ENCODE peak calls at places on chromosomes 11 and 22, in ten cellular contexts. D is effector CD4-positive, alpha-beta T cell; Q is activated CD4-positive, alpha-beta T cell treated with anti-CD3 and anti-CD28 coated beads, Interleukin-2, amount 10 ng/mL, durations not matched to agents 7 days and 5 days; E is midbrain; B is HT-29; K is mucosa of descending colon; Z is stimulated activated CD8-positive, alpha-beta memory T cell treated with anti-CD3 and anti-CD28 coated beads, Interleukin-4, amount 100 ng/mL, for 1 hour; J is H1; W is pons; A is omental fat pad. F is an unnamed sample.
A peak's percentile ranks its signal among the peaks of the same experiment; 100 is the strongest.

GRCh38 chr22:27985323-27986275 is 66.5 kb upstream of the PITPNB start:
- DNase-seq in K (no peak), J (peak; percentile 31), B (no peak), Q (no peak), D (no peak), W (no peak), Z (no peak), E (no peak), A (no peak), F (no peak)

GRCh38 chr11:126756416-126756815 is 244.2 kb downstream of the KIRREL3 start:
- DNase-seq in D (no peak), W (no peak), Q (no peak), E (no peak), B (no peak), Z (no peak), K (no peak), J (no peak), A (no peak), F (no peak)

GRCh38 chr11:40683010-40683409 is 776.4 kb downstream of the LRRC4C start:
- DNase-seq in A (no peak), D (no peak), W (no peak), B (peak; percentile 4), Q (no peak), K (no peak), Z (no peak), J (no peak), E (no peak), F (no peak)

GRCh38 chr11:76579047-76579751 is 91.3 kb downstream of the LRRC32 start:
- DNase-seq in Z (no peak), W (no peak), A (no peak), K (no peak), J (peak; percentile 72), Q (no peak), D (no peak), E (no peak), B (no peak), F (peak; percentile 48)

GRCh38 chr22:31090217-31091085 is 9.3 kb downstream of the SMTN start:
- DNase-seq in E (no peak), W (no peak), B (no peak), K (no peak), J (no peak), Z (no peak), D (no peak), Q (no peak), A (no peak), F (no peak)

GRCh38 chr22:46011627-46012181 is 34.7 kb upstream of the WNT7B start:
- DNase-seq in W (no peak), K (no peak), B (no peak), Z (no peak), J (no peak), Q (no peak), A (no peak), E (no peak), D (no peak), F (no peak)

GRCh38 chr22:45072322-45072903 is 62.6 kb upstream of the PHF21B start:
- DNase-seq in D (no peak), A (peak; percentile 43), K (no peak), J (peak; percentile 84), W (no peak), B (peak; percentile 25), Q (no peak), Z (no peak), E (no peak), F (peak; percentile 63)

GRCh38 chr11:36240746-36241295 is 48.4 kb downstream of the COMMD9 start:
- DNase-seq in Z (no peak), E (no peak), J (no peak), W (no peak), Q (no peak), K (no peak), A (no peak), D (no peak), B (no peak), F (no peak)

GRCh38 chr11:67045314-67045713 is 11.3 kb upstream of the RHOD start:
- DNase-seq in B (no peak), Q (no peak), E (no peak), K (no peak), J (no peak), A (no peak), D (no peak), W (no peak), Z (no peak), F (no peak)

GRCh38 chr11:96361778-96362177 is 18.8 kb upstream of the MAML2 start:
- DNase-seq in J (no peak), Z (no peak), B (no peak), E (no peak), Q (no peak), A (no peak), K (no peak), W (no peak), D (no peak), F (no peak)

GRCh38 chr22:23029521-23030228 is 40.6 kb upstream of the GNAZ start:
- DNase-seq in B (no peak), A (no peak), K (no peak), J (no peak), Z (no peak), W (no peak), E (no peak), Q (no peak), D (no peak), F (no peak)

GRCh38 chr11:16297332-16297731 is 59.0 kb downstream of the SOX6 start:
- DNase-seq in Z (no peak), K (no peak), D (no peak), E (no peak), W (no peak), B (no peak), Q (no peak), J (no peak), A (no peak), F (no peak)

GRCh38 chr11:9755561-9755960 is 91.7 kb downstream of the SWAP70 start:
- DNase-seq in Q (no peak), B (no peak), D (no peak), K (no peak), Z (no peak), J (no peak), W (no peak), A (no peak), E (no peak), F (no peak)

GRCh38 chr22:49480896-49481650 is 346.6 kb downstream of the BRD1 start:
- DNase-seq in B (no peak), E (no peak), K (no peak), A (no peak), J (no peak), Q (no peak), Z (no peak), W (no peak), D (no peak), F (no peak)

F was measured in hepatocyte.